ENCODE peak calls at places on chromosomes 5 and 9, in eight cellular contexts. S is H9, D is astrocyte of the cerebellum, N is H1, P is kidney epithelial cell, L is breast epithelium, F is glutamatergic neuron, R is endothelial cell. K is an unnamed sample.

GRCh38 chr9:95373069-95373681 is 55.7 kb upstream of the FANCC start:
- DNase-seq in N (no peak), F (no peak), D (no peak), S (no peak), R (no peak), L (no peak), P (peak; percentile 10), K (no peak)

GRCh38 chr5:45623855-45624254 is 72.3 kb downstream of the HCN1 start:
- DNase-seq in L (no peak), D (no peak), R (no peak), F (no peak), N (no peak), S (no peak), P (no peak), K (no peak)

GRCh38 chr5:82749453-82749852 is 327.7 kb downstream of the TMEM167A start:
- DNase-seq in F (no peak), N (no peak), L (no peak), R (no peak), D (no peak), P (no peak), S (no peak), K (no peak)

GRCh38 chr9:34809504-34810186 is 99.7 kb upstream of the CCL21 start:
- DNase-seq in L (no peak), S (peak; percentile 84), P (no peak), R (peak; percentile 48), F (peak; percentile 72), D (no peak), N (peak; percentile 49), K (no peak)

GRCh38 chr5:124630767-124631704 is 115.4 kb downstream of the ZNF608 start:
- DNase-seq in P (no peak), D (no peak), R (no peak), S (no peak), N (no peak), L (no peak), F (no peak), K (no peak)

GRCh38 chr9:35349287-35349990 is 140.5 kb upstream of the RUSC2 start:
- DNase-seq in R (no peak), L (peak; percentile 53), D (no peak), P (no peak), F (no peak), N (no peak), S (no peak), K (no peak)

GRCh38 chr5:150122158-150122510 is 33.5 kb downstream of the PDGFRB start:
- DNase-seq in L (no peak), P (no peak), F (no peak), R (no peak), S (peak; percentile 62), N (no peak), D (no peak), K (no peak)

GRCh38 chr5:38845555-38846378 is at the start of gene OSMR:
- DNase-seq in L (peak; percentile 92), S (peak; percentile 65), N (no peak), P (peak; percentile 90), R (peak; percentile 73), F (peak; percentile 50), D (peak; percentile 96), K (no peak)

GRCh38 chr5:177439518-177440053 is 7.0 kb upstream of the PRR7 start:
- DNase-seq in N (no peak), F (no peak), P (no peak), S (no peak), L (no peak), D (no peak), R (no peak), K (no peak)

GRCh38 chr9:99385814-99386279 is 163.8 kb downstream of the SEC61B start:
- DNase-seq in N (no peak), P (no peak), R (no peak), D (no peak), F (peak; percentile 54), L (no peak), S (no peak), K (no peak)

GRCh38 chr5:1660511-1660910 is 136.8 kb upstream of the LPCAT1 start:
- DNase-seq in R (no peak), L (no peak), P (no peak), D (no peak), S (peak; percentile 19), F (no peak), N (no peak), K (no peak)

GRCh38 chr5:119386945-119387344 is 31.1 kb downstream of the TNFAIP8 start:
- DNase-seq in N (no peak), F (no peak), P (no peak), R (no peak), D (no peak), L (no peak), S (no peak), K (no peak)

GRCh38 chr5:78336698-78337097 is 23.7 kb upstream of the SCAMP1 start:
- DNase-seq in S (no peak), N (no peak), R (no peak), L (no peak), F (no peak), P (no peak), D (no peak), K (no peak)

GRCh38 chr9:36845844-36846243 is 188.2 kb downstream of the PAX5 start:
- DNase-seq in L (no peak), N (no peak), R (no peak), S (no peak), F (no peak), D (no peak), P (no peak), K (no peak)

GRCh38 chr5:57335092-57335491 is 147.5 kb downstream of the ACTBL2 start:
- DNase-seq in S (no peak), F (no peak), D (no peak), N (no peak), L (no peak), P (no peak), R (no peak), K (no peak)

GRCh38 chr5:142825378-142826089 is 55.4 kb downstream of the ARHGAP26 start:
- DNase-seq in P (no peak), R (no peak), N (no peak), S (no peak), D (no peak), L (peak; percentile 29), F (no peak), K (no peak)

GRCh38 chr9:109751253-109751652 is 28.7 kb upstream of the PALM2AKAP2 start:
- DNase-seq in D (peak; percentile 82), P (no peak), N (no peak), S (no peak), R (no peak), F (no peak), L (no peak), K (no peak)
- TF ChIP-seq CTCF in D (no peak), P (no peak), N (no peak), S (no peak), R (no peak), F (no peak), L (no peak), K (no peak)

GRCh38 chr5:173624276-173624675 is 7.8 kb upstream of the BOD1 start:
- DNase-seq in L (no peak), P (no peak), R (no peak), N (no peak), S (no peak), F (no peak), D (no peak), K (no peak)

GRCh38 chr5:173625261-173625660 is 8.8 kb upstream of the BOD1 start:
- DNase-seq in F (no peak), D (no peak), N (no peak), P (no peak), L (no peak), S (no peak), R (no peak), K (no peak)

GRCh38 chr5:173626501-173626812 is 10.0 kb upstream of the BOD1 start:
- DNase-seq in N (no peak), R (no peak), P (no peak), F (no peak), D (no peak), L (no peak), S (no peak), K (no peak)

GRCh38 chr5:173627271-173627670 is 10.8 kb upstream of the BOD1 start:
- DNase-seq in S (no peak), D (no peak), N (no peak), P (no peak), F (no peak), L (no peak), R (no peak), K (no peak)

DNA sequence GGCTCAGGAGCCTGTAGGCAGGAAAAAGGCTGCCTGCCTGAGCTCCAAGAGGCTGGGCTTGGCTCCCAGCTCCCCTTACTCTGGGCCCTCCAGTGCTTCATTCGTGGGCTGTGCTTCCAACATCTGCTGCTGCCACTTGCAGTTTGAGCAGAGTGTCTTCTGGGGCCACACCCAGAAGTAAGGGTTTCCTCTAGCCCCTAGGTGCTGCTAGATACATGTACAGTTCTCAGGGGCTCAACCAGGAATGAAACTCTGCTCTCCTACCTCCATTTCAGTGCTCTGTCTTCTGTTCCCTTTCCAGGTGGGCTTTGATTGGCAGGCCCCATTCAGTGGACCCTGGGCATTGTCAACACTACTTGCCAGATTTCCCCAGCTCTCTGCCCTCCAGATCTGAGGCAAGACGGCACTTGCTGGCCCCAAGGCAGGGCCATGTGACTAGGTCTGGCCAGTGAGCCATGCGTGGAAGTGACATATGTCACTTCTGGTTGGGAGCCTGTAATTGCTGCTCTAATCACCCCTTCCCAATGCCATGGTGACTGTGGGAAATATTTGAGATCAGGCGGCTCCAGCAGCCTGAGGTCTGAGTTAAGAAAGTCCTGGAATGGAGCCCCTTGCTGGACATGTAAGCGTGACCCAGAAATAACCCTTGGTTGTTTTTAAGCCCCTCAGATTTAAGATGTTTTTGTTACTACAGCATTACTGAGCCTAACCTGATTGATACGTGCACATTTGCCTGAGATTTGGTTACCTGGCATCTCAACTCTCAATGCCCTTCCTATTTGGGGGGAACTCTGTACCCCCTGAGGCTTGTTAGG is 9.4 kb upstream of the BOD1 start:
- DNase-seq in P (no peak), D (no peak), S (no peak), R (no peak), F (no peak), L (no peak), N (no peak), K (no peak)
- TF ChIP-seq CTCF in P (peak; percentile 39), D (no peak), S (no peak), R (no peak), F (no peak), L (no peak), N (no peak), K (no peak)

GRCh38 chr5:154118832-154119442 is 71.6 kb upstream of the GALNT10 start:
- DNase-seq in F (no peak), N (no peak), S (no peak), P (peak; percentile 94), R (no peak), L (no peak), D (no peak), K (no peak)
- TF ChIP-seq CTCF in F (no peak), N (no peak), S (no peak), P (peak; percentile 41), R (no peak), L (no peak), D (no peak), K (no peak)

DNA sequence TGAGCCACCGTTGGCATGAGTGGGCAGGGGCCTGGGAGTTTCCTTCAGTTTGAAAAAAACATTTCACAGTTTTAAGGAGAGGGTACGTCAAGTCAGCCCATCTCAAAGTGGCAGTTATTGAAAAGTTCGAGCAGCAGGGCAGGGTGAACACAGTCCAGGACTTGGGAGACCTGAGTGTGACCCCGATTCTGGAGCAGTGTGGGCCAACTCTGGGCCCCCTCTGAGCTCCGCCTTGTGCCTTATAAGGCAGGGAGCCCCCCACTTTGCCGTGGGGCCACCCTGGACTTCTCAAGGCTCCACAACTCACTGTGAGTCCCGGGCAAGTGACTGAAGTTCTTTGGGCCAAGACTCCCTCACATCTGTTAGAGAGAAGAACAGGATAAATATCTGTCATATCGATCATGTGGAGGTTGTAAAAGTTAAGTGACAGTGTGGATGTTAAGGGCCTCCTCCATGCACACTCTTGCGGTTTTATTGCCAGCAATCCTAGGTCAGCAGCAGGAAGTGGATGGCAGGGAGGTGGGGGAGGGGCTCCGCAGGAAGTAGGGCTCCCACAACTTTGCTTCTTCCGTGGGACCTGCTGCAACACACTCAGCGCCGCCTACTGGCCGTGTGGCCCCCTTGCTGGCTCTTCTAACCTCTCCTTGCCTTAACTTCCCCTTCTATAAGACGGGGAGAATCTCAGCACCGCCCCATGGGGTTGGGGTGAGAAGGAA is 38.4 kb downstream of the HRH2 start:
- DNase-seq in P (no peak), F (peak; percentile 45), L (no peak), R (peak; percentile 70), S (peak; percentile 85), N (peak; percentile 68), D (no peak), K (no peak)
- TF ChIP-seq CTCF in P (peak; percentile 25), F (peak; percentile 46), L (peak; percentile 16), R (peak; percentile 50), S (peak; percentile 94), N (peak; percentile 91), D (peak; percentile 13), K (no peak)